ENCODE peak calls at places on chromosomes 12 and 14, in four cellular contexts. X is Caki2, J is uterus, Z is EL. V is an unnamed sample.

GRCh38 chr14:59186316-59186715 is 2.2 kb upstream of the DAAM1 start:
- DNase-seq in J (no peak), X (no peak), Z (no peak), V (no peak)

GRCh38 chr14:90611501-90611900 is 204.7 kb downstream of the TTC7B start:
- DNase-seq in Z (no peak), X (no peak), J (no peak), V (no peak)

GRCh38 chr12:77667101-77667500 is 163.6 kb upstream of the NAV3 start:
- DNase-seq in X (no peak), J (no peak), Z (peak; percentile 23), V (no peak)

GRCh38 chr12:115570271-115570777 is 707.2 kb downstream of the MED13L start:
- DNase-seq in Z (peak; percentile 61), X (no peak), J (no peak), V (no peak)

GRCh38 chr12:15708396-15709070 is 80.7 kb downstream of the EPS8 start:
- DNase-seq in X (no peak), J (no peak), Z (no peak), V (no peak)

GRCh38 chr14:67579040-67579439 is 21.0 kb downstream of the PIGH start:
- DNase-seq in Z (no peak), X (no peak), J (no peak), V (no peak)

GRCh38 chr12:11765421-11765816 is 115.9 kb downstream of the ETV6 start:
- DNase-seq in J (no peak), X (no peak), Z (no peak), V (no peak)

GRCh38 chr14:103628221-103628683 is 759 bp upstream of the KLC1 start:
- DNase-seq in X (peak; percentile 76), Z (peak; percentile 83), J (peak; percentile 71), V (no peak)

GRCh38 chr14:100104523-100105300 is 39.5 kb downstream of the EVL start:
- DNase-seq in Z (peak; percentile 84), X (no peak), J (no peak), V (no peak)

GRCh38 chr14:39857656-39858055 is 425.4 kb upstream of the FBXO33 start:
- DNase-seq in J (no peak), X (no peak), Z (no peak), V (no peak)

GRCh38 chr12:101719566-101719965 is 19.7 kb downstream of the SYCP3 start:
- DNase-seq in J (no peak), Z (no peak), X (no peak), V (no peak)

V was measured in iPS DF 6.9.